ENCODE peak calls at places on chromosome 7, in four cellular contexts. L is lower leg skin, B is HCT116, U is stomach. H is an unnamed sample.

GRCh38 chr7:43205171-43205795 is 92.8 kb downstream of the HECW1 start:
- DNase-seq in U (no peak), B (no peak), L (no peak), H (no peak)

GRCh38 chr7:105325225-105325904 is 63.4 kb downstream of the SRPK2 start:
- DNase-seq in U (no peak), L (no peak), B (no peak), H (no peak)

GRCh38 chr7:13980474-13980873 is 9.0 kb downstream of the ETV1 start:
- DNase-seq in U (no peak), L (no peak), B (no peak), H (peak)

GRCh38 chr7:139855498-139856270 is 26.6 kb downstream of the TBXAS1 start:
- DNase-seq in B (no peak), U (no peak), L (peak), H (no peak)

GRCh38 chr7:121278120-121279021 is 50.4 kb upstream of the WNT16 start:
- DNase-seq in U (no peak), B (no peak), L (no peak), H (peak)

GRCh38 chr7:34320926-34321609 is 336.9 kb upstream of the NPSR1 start:
- DNase-seq in B (peak), U (peak), L (no peak), H (peak)

GRCh38 chr7:158351481-158351880 is 236.1 kb downstream of the PTPRN2 start:
- DNase-seq in U (no peak), B (no peak), L (peak), H (no peak)

GRCh38 chr7:155919400-155920067 is 107.3 kb upstream of the SHH start:
- DNase-seq in L (no peak), B (no peak), U (no peak), H (no peak)

GRCh38 chr7:76047811-76048667 is at the start of the genes MDH2 and STYXL1:
- DNase-seq in L (peak), U (peak), B (peak), H (peak)

GRCh38 chr7:1240917-1241509 is 8.3 kb downstream of the UNCX start:
- DNase-seq in B (no peak), U (no peak), L (no peak), H (no peak)

GRCh38 chr7:155228459-155228845 is 69.2 kb upstream of the INSIG1 start:
- DNase-seq in L (no peak), B (no peak), U (no peak), H (no peak)

GRCh38 chr7:121544726-121545125 is 148.6 kb upstream of the FAM3C start:
- DNase-seq in B (peak), U (no peak), L (no peak), H (peak)

GRCh38 chr7:48158404-48158803 is 12.9 kb upstream of the ABCA13 start:
- DNase-seq in B (no peak), U (no peak), L (no peak), H (no peak)

GRCh38 chr7:36506820-36507219 is 117.2 kb downstream of the ANLN start:
- DNase-seq in B (peak), L (peak), U (no peak), H (peak)

GRCh38 chr7:143381427-143382125 is 431 bp downstream of the ZYX start:
- DNase-seq in L (peak), B (no peak), U (peak), H (peak)

GRCh38 chr7:107958764-107959526 is 44.0 kb downstream of the LAMB1 start:
- DNase-seq in U (no peak), L (peak), B (no peak), H (peak)

GRCh38 chr7:92824901-92825480 is 11.4 kb downstream of the CDK6 start:
- DNase-seq in B (no peak), L (no peak), U (no peak), H (peak)

GRCh38 chr7:94338921-94339371 is 55.7 kb upstream of the COL1A2 start:
- DNase-seq in U (no peak), L (no peak), B (no peak), H (peak)

GRCh38 chr7:47941136-47941844 is 7.0 kb downstream of the PKD1L1 start:
- DNase-seq in B (no peak), L (peak), U (no peak), H (peak)

GRCh38 chr7:47180268-47180826 is 401.6 kb downstream of the TNS3 start:
- DNase-seq in L (no peak), B (peak), U (peak), H (peak)

GRCh38 chr7:90756366-90756765 is 160.2 kb downstream of the CDK14 start:
- DNase-seq in B (no peak), L (no peak), U (no peak), H (no peak)

GRCh38 chr7:146414872-146415271 is 298.3 kb downstream of the CNTNAP2 start:
- DNase-seq in L (no peak), U (no peak), B (no peak), H (no peak)

GRCh38 chr7:121576148-121576921 is 180.2 kb upstream of the FAM3C start:
- DNase-seq in U (no peak), L (no peak), B (no peak), H (no peak)

GRCh38 chr7:154867068-154867467 is 135.9 kb downstream of the PAXIP1 start:
- DNase-seq in B (no peak), L (no peak), U (no peak), H (peak)

GRCh38 chr7:106704000-106704840 is 43.3 kb upstream of the CCDC71L start:
- DNase-seq in U (no peak), L (no peak), B (no peak), H (no peak)

GRCh38 chr7:128381161-128381821 is 19.8 kb upstream of the PRRT4 start:
- DNase-seq in L (peak), B (peak), U (no peak), H (no peak)

GRCh38 chr7:31172071-31172470 is 120.0 kb downstream of the ADCYAP1R1 start:
- DNase-seq in B (no peak), L (no peak), U (no peak), H (no peak)

GRCh38 chr7:101124376-101125056 is 2.4 kb upstream of the SERPINE1 start:
- DNase-seq in B (no peak), L (no peak), U (no peak), H (peak)

GRCh38 chr7:123643495-123644428 is 11.9 kb upstream of the LMOD2 start:
- DNase-seq in L (no peak), U (no peak), B (peak), H (peak)

GRCh38 chr7:73830872-73831655 is at the start of gene CLDN4:
- DNase-seq in L (peak), B (peak), U (peak), H (no peak)

DNA sequence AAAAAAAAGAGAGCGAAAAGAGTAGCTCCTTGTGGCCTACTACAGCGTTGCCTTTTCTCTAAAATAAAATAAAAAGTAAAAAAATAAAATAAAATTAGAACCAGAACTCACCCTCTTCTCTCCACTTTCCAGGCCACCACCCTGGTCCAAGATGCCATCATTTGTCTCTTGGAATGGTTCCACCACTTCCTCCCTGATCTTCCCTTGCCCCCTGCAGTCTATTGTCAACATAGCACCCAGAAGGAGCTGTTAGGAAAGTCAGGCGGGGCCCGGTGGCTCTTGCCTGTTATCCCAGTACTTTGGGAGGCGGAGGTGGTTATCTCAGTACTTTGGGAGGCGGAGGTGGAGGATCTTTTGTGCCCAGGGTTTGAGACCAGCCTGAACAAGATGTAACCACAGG is 7.6 kb upstream of the GRID2IP start:
- DNase-seq in U (no peak), L (no peak), B (peak), H (peak)
- TF ChIP-seq CTCF in U (no peak), L (no peak), B (peak), H (peak)

GRCh38 chr7:17301491-17302101 is 3.1 kb downstream of the AHR start:
- DNase-seq in L (no peak), B (no peak), U (peak), H (peak)
- H3K4me3 ChIP-seq in L (no peak), B (no peak), U (peak), H (peak)

GRCh38 chr7:83941300-83941699 is 253.3 kb downstream of the SEMA3A start:
- DNase-seq in L (no peak), B (no peak), U (no peak), H (no peak)

GRCh38 chr7:83946801-83947200 is 247.8 kb downstream of the SEMA3A start:
- DNase-seq in B (no peak), U (no peak), L (no peak), H (no peak)

GRCh38 chr7:83947260-83947659 is 247.3 kb downstream of the SEMA3A start:
- DNase-seq in B (peak), U (no peak), L (no peak), H (no peak)
- TF ChIP-seq CTCF in B (peak), U (peak), L (no peak), H (peak)

GRCh38 chr7:19143930-19144574 is 1.2 kb downstream of the FERD3L start:
- DNase-seq in U (no peak), L (no peak), B (no peak), H (no peak)
- H3K4me3 ChIP-seq in U (peak), L (no peak), B (no peak), H (no peak)

GRCh38 chr7:98244871-98245270 is 7.2 kb downstream of the TECPR1 start:
- DNase-seq in U (no peak), B (no peak), L (no peak), H (no peak)

GRCh38 chr7:98241674-98242241 is 10.3 kb downstream of the TECPR1 start:
- DNase-seq in U (no peak), L (no peak), B (no peak), H (no peak)

GRCh38 chr7:98242934-98243333 is 9.1 kb downstream of the TECPR1 start:
- DNase-seq in U (no peak), B (no peak), L (no peak), H (no peak)

GRCh38 chr7:98240961-98241673 is 10.9 kb downstream of the TECPR1 start:
- DNase-seq in B (peak), L (no peak), U (peak), H (peak)

DNA sequence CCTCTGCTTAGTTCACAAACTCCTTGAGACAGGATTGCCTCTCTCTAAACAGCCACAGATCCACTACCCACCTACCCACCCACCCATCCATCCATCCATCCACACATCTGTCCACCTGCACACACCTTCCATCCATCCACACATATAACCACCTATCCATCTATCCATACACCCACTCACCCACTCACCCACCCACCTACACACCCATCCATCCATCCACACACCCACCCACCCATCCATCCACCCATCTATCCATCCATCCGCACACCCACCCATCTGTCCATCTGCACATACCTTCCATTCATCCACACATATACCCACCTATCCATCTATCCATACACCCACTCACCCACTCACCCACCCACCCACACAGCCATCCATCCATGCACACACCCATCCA is 9.7 kb downstream of the TECPR1 start:
- DNase-seq in L (no peak), B (no peak), U (no peak), H (no peak)
- TF ChIP-seq CTCF in L (no peak), B (no peak), U (no peak), H (no peak)

GRCh38 chr7:45920543-45921380 is at the start of gene IGFBP3:
- DNase-seq in U (no peak), L (no peak), B (no peak), H (peak)
- H3K4me3 ChIP-seq in U (peak), L (peak), B (peak), H (peak)

GRCh38 chr7:44965441-44965903 is 13.3 kb downstream of the MYO1G start:
- DNase-seq in L (peak), B (no peak), U (no peak), H (no peak)

GRCh38 chr7:44964831-44965440 is 13.9 kb downstream of the MYO1G start:
- DNase-seq in L (peak), U (no peak), B (no peak), H (no peak)

GRCh38 chr7:44963526-44964290 is 15.1 kb downstream of the MYO1G start:
- DNase-seq in B (no peak), U (no peak), L (peak), H (no peak)

GRCh38 chr7:44965937-44966730 is 12.7 kb downstream of the MYO1G start:
- DNase-seq in U (no peak), B (no peak), L (peak), H (no peak)

DNA sequence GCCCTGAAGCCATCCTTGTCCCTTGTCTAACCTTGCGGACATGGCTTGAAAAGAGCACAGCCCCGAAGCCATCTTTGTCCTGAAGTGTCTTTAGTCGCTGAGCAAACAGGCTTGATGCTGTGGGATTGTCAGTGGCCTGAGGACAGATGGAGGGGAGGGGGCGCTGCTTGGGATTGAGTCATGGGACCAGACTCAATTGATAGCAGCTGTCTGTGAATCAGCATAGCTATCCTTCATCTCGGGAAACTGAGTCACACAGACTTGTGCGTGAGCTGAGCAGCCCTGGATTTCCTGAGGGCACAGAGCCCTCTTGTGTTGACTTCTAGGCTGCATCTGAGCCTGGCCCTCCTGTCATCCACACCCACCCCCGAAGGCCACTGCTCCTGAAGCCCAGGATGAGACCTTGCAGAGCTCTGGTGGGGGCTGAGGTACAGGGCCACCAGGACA is 14.4 kb downstream of the MYO1G start:
- DNase-seq in U (no peak), L (peak), B (no peak), H (no peak)
- TF ChIP-seq CTCF in U (no peak), L (no peak), B (peak), H (no peak)

GRCh38 chr7:82559203-82559805 is 115.7 kb upstream of the CACNA2D1 start:
- DNase-seq in U (peak), B (no peak), L (no peak), H (no peak)
- H3K4me3 ChIP-seq in U (peak), B (no peak), L (no peak), H (no peak)

GRCh38 chr7:44760034-44760580 is 11.5 kb downstream of the ZMIZ2 start:
- DNase-seq in U (no peak), L (no peak), B (no peak), H (no peak)
- TF ChIP-seq CTCF in U (no peak), L (no peak), B (no peak), H (no peak)

DNA sequence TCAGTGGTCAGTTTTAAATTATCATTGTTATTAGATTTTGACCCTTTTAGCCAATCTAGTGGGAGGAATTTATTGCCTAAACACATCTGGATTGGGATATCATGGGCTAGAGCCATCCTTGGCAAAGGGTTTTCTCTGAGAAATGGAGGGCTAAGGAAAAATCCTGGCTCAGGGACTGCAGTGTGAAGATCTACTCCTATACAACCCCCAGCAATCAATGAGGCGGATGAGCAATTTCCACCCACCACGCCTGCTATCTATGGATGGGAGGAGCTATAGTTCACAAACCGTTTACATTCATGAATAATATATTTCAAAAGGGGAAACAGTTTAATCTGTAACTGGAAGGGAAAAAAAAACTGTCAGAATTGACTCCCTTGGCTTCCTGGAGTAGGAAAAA is 2.7 kb downstream of the CAV1 start:
- DNase-seq in B (no peak), L (no peak), U (no peak), H (no peak)
- H3K4me3 ChIP-seq in B (peak), L (no peak), U (peak), H (peak)

H was measured in fibroblast of villous mesenchyme.